ENCODE peak calls at places on chromosomes 13 and 19, in nine cellular contexts. B, G, J, C, Y, E, T, V and U are unnamed samples.

GRCh38 chr13:99656092-99656745 is 154.9 kb downstream of the TM9SF2 start:
- DNase-seq in E (peak), T (peak), B (peak), V (peak), Y (peak), G (no peak), C (peak), J (peak), U (peak)

GRCh38 chr19:48798937-48799336 is 11.9 kb downstream of the BCAT2 start:
- DNase-seq in G (no peak), B (no peak), E (no peak), T (no peak), Y (no peak), J (no peak), V (no peak), C (no peak), U (no peak)

GRCh38 chr13:80345771-80346510 is 5.0 kb upstream of the SPRY2 start:
- DNase-seq in V (no peak), Y (no peak), J (no peak), E (no peak), G (no peak), B (no peak), C (no peak), T (no peak), U (no peak)

GRCh38 chr19:6801397-6802086 is 29.0 kb downstream of the VAV1 start:
- DNase-seq in T (peak), G (no peak), Y (no peak), E (peak), J (peak), B (no peak), C (peak), V (peak), U (peak)

GRCh38 chr13:51870616-51871015 is 8.8 kb downstream of the CCDC70 start:
- DNase-seq in G (no peak), C (no peak), Y (no peak), J (no peak), V (no peak), T (no peak), B (no peak), E (no peak), U (no peak)

GRCh38 chr19:54478677-54479266 is 5.7 kb upstream of the CDC42EP5 start:
- DNase-seq in Y (peak), E (peak), B (no peak), V (no peak), J (peak), C (no peak), G (no peak), T (no peak), U (peak)

GRCh38 chr19:42433503-42434260 is 6.5 kb upstream of the LIPE start:
- DNase-seq in T (peak), Y (peak), E (peak), B (peak), J (peak), V (peak), C (peak), G (no peak), U (no peak)

GRCh38 chr13:28542804-28543203 is 47.9 kb upstream of the FLT1 start:
- DNase-seq in G (no peak), Y (no peak), C (no peak), B (no peak), T (no peak), E (no peak), V (no peak), J (no peak), U (no peak)

GRCh38 chr13:24071423-24072075 is 89.0 kb upstream of the SPATA13 start:
- DNase-seq in B (no peak), G (no peak), V (no peak), Y (peak), E (no peak), J (no peak), C (no peak), T (no peak), U (no peak)

GRCh38 chr13:30804474-30804873 is 69.1 kb downstream of the ALOX5AP start:
- DNase-seq in Y (no peak), C (no peak), G (no peak), T (no peak), J (no peak), V (no peak), E (no peak), B (no peak), U (no peak)

GRCh38 chr19:1361601-1362384 is 21.9 kb upstream of the NDUFS7 start:
- DNase-seq in Y (peak), B (no peak), V (no peak), T (no peak), J (no peak), C (no peak), E (no peak), G (no peak), U (no peak)

GRCh38 chr13:50511877-50512332 is 331.6 kb downstream of the DLEU7 start:
- DNase-seq in E (peak), T (no peak), V (no peak), B (no peak), C (no peak), G (no peak), Y (no peak), J (peak), U (no peak)

GRCh38 chr13:114143806-114144605 is 11.6 kb upstream of the RASA3 start:
- DNase-seq in C (no peak), T (no peak), G (no peak), Y (no peak), E (peak), J (peak), V (no peak), B (peak), U (no peak)

GRCh38 chr19:41795031-41795461 is 1.3 kb upstream of the CEACAM3 start:
- DNase-seq in J (peak), B (no peak), E (peak), Y (peak), C (no peak), T (peak), V (peak), G (no peak), U (peak)

GRCh38 chr19:55778331-55778730 is 9.4 kb downstream of the RFPL4AL1 start:
- DNase-seq in B (no peak), T (no peak), V (no peak), G (no peak), J (no peak), E (no peak), Y (no peak), C (no peak), U (no peak)

GRCh38 chr13:39900106-39900750 is 244.8 kb downstream of the COG6 start:
- DNase-seq in V (no peak), B (no peak), C (no peak), E (no peak), G (no peak), T (peak), J (no peak), Y (peak), U (peak)

GRCh38 chr19:37218592-37218935 is 550 bp downstream of the ZNF383 start:
- DNase-seq in C (no peak), V (no peak), B (no peak), T (no peak), Y (peak), J (no peak), E (no peak), G (no peak), U (no peak)

GRCh38 chr19:13920940-13921744 is 15.1 kb downstream of the CC2D1A start:
- DNase-seq in T (peak), C (no peak), G (no peak), Y (peak), B (no peak), J (no peak), V (peak), E (no peak), U (no peak)

GRCh38 chr13:26872444-26873173 is 112.0 kb upstream of the GPR12 start:
- DNase-seq in C (peak), E (peak), T (no peak), B (peak), J (peak), G (no peak), Y (peak), V (peak), U (no peak)

GRCh38 chr19:29546583-29547190 is 20.9 kb downstream of the VSTM2B start:
- DNase-seq in V (peak), B (peak), G (no peak), J (no peak), Y (no peak), E (no peak), C (no peak), T (no peak), U (no peak)

GRCh38 chr19:4968462-4969291 is at the start of gene KDM4B:
- DNase-seq in Y (peak), J (peak), E (peak), T (peak), C (peak), B (peak), G (peak), V (peak), U (peak)

GRCh38 chr13:105513448-105513847 is 1022.0 kb downstream of the EFNB2 start:
- DNase-seq in E (no peak), T (no peak), V (no peak), Y (no peak), J (no peak), C (no peak), B (no peak), G (no peak), U (no peak)

GRCh38 chr19:55809381-55810058 is 22.3 kb downstream of the NLRP11 start:
- DNase-seq in V (peak), G (no peak), B (peak), C (no peak), Y (peak), E (peak), J (peak), T (peak), U (peak)

GRCh38 chr19:10921909-10922637 is 6.4 kb downstream of the YIPF2 start:
- DNase-seq in J (no peak), V (no peak), E (no peak), C (no peak), G (no peak), Y (no peak), B (no peak), T (no peak), U (no peak)

GRCh38 chr19:29687897-29688728 is 22.9 kb downstream of the PLEKHF1 start:
- DNase-seq in B (no peak), T (no peak), E (no peak), C (no peak), J (no peak), G (peak), Y (peak), V (no peak), U (no peak)

GRCh38 chr13:34357435-34358232 is 539.7 kb downstream of the RFC3 start:
- DNase-seq in T (peak), Y (peak), E (no peak), C (no peak), V (no peak), B (no peak), J (no peak), G (peak), U (no peak)

GRCh38 chr13:94549241-94550029 is 46.5 kb downstream of the TGDS start:
- DNase-seq in Y (peak), J (peak), V (peak), C (peak), G (peak), T (peak), E (peak), B (peak), U (peak)

GRCh38 chr19:28823338-28823961 is 389.5 kb downstream of the UQCRFS1 start:
- DNase-seq in T (peak), J (no peak), Y (no peak), V (no peak), C (no peak), G (no peak), E (no peak), B (no peak), U (no peak)

GRCh38 chr13:113935081-113935511 is 38.8 kb downstream of the C13orf46 start:
- DNase-seq in C (no peak), E (no peak), B (no peak), G (no peak), T (no peak), V (no peak), Y (no peak), J (no peak), U (no peak)

GRCh38 chr13:18951412-18951811 is 230.2 kb downstream of the TUBA3C start:
- DNase-seq in E (no peak), V (no peak), B (no peak), Y (no peak), G (no peak), T (no peak), C (no peak), J (no peak), U (no peak)